ENCODE peak calls at places on chromosomes 3 and 15, in seven cellular contexts. F is OCI-LY7, U is Peyer's patch, A is HFFc6, Y is choroid plexus epithelial cell, R is EL, P is lung microvascular endothelial cell. I is an unnamed sample.

GRCh38 chr15:77032647-77033416 is 37.9 kb downstream of the PSTPIP1 start:
- DNase-seq in F (no peak), U (peak; percentile 49), A (no peak), Y (no peak), R (no peak), P (no peak), I (no peak)

GRCh38 chr3:5520237-5520636 is 332.7 kb downstream of the EDEM1 start:
- DNase-seq in F (no peak), U (no peak), A (no peak), Y (no peak), R (no peak), P (no peak), I (no peak)

GRCh38 chr3:195823998-195824397 is 12.3 kb upstream of the MUC4 start:
- DNase-seq in F (no peak), U (peak; percentile 59), A (no peak), Y (peak; percentile 24), R (no peak), P (no peak), I (peak; percentile 17)

GRCh38 chr15:79160211-79160610 is 69.6 kb upstream of the RASGRF1 start:
- DNase-seq in F (no peak), U (no peak), A (no peak), Y (peak; percentile 11), R (peak; percentile 74), P (no peak), I (no peak)

GRCh38 chr15:89649716-89650115 is 5.6 kb downstream of the KIF7 start:
- DNase-seq in F (no peak), U (peak; percentile 15), A (no peak), Y (no peak), R (no peak), P (no peak), I (no peak)

GRCh38 chr3:112339609-112340008 is 6.7 kb downstream of the CD200 start:
- DNase-seq in F (no peak), U (no peak), A (no peak), Y (no peak), R (no peak), P (no peak), I (no peak)

GRCh38 chr3:189827108-189827507 is 195.9 kb downstream of the TP63 start:
- DNase-seq in F (no peak), U (no peak), A (no peak), Y (no peak), R (no peak), P (no peak), I (no peak)

GRCh38 chr15:31439328-31439727 is 112.7 kb downstream of the KLF13 start:
- DNase-seq in F (peak; percentile 80), U (peak; percentile 66), A (no peak), Y (no peak), R (peak; percentile 26), P (peak; percentile 64), I (no peak)

GRCh38 chr3:13022348-13023250 is 50.6 kb downstream of the IQSEC1 start:
- DNase-seq in F (peak; percentile 75), U (no peak), A (peak; percentile 55), Y (peak; percentile 78), R (peak; percentile 78), P (peak; percentile 88), I (no peak)

GRCh38 chr15:61613729-61614128 is 384.6 kb upstream of the RORA start:
- DNase-seq in F (no peak), U (no peak), A (no peak), Y (peak; percentile 22), R (no peak), P (peak; percentile 2), I (no peak)

GRCh38 chr15:37289109-37289765 is 188.9 kb upstream of the MEIS2 start:
- DNase-seq in F (peak; percentile 1), U (no peak), A (peak; percentile 28), Y (peak; percentile 13), R (peak; percentile 33), P (peak; percentile 1), I (no peak)

GRCh38 chr3:9976736-9977709 is 9.6 kb downstream of the EMC3 start:
- DNase-seq in F (no peak), U (no peak), A (peak; percentile 97), Y (peak; percentile 98), R (peak; percentile 96), P (peak; percentile 84), I (peak; percentile 35)

GRCh38 chr3:108127301-108127988 is 36.6 kb upstream of the CD47 start:
- DNase-seq in F (peak; percentile 86), U (no peak), A (no peak), Y (no peak), R (no peak), P (peak; percentile 34), I (no peak)

GRCh38 chr15:76006136-76006778 is 6.0 kb downstream of the NRG4 start:
- DNase-seq in F (no peak), U (no peak), A (no peak), Y (peak; percentile 61), R (peak; percentile 2), P (no peak), I (no peak)

GRCh38 chr3:197752107-197752506 is 2.4 kb downstream of the FYTTD1 start:
- DNase-seq in F (no peak), U (no peak), A (peak; percentile 36), Y (no peak), R (no peak), P (no peak), I (no peak)

GRCh38 chr3:127304121-127304744 is 16.4 kb upstream of the PRR20G start:
- DNase-seq in F (peak; percentile 3), U (peak; percentile 93), A (no peak), Y (no peak), R (no peak), P (no peak), I (no peak)

GRCh38 chr3:169244119-169244864 is 419.2 kb downstream of the MECOM start:
- DNase-seq in F (no peak), U (no peak), A (no peak), Y (no peak), R (no peak), P (no peak), I (no peak)